ENCODE peak calls at places on chromosomes 3 and 15, in five cellular contexts. One of them, this sample, is unnamed.

GRCh38 chr15:52103217-52104207 is 9.1 kb downstream of the BCL2L10 start:
- DNase-seq in stomach: no peak
- DNase-seq in GM12865: peak
- DNase-seq in activated naive CD4-positive, alpha-beta T cell treated with anti-CD3 and anti-CD28 coated beads, Interleukin-2, amount 10 ng/mL, durations not matched to agents 7 days and 5 days: no peak
- DNase-seq in PC-9: peak
- DNase-seq in this sample: peak

GRCh38 chr15:23038741-23039150 is 623 bp downstream of the TUBGCP5 start:
- DNase-seq in activated naive CD4-positive, alpha-beta T cell treated with anti-CD3 and anti-CD28 coated beads, Interleukin-2, amount 10 ng/mL, durations not matched to agents 7 days and 5 days: no peak
- DNase-seq in stomach: no peak
- DNase-seq in PC-9: peak
- DNase-seq in GM12865: no peak
- DNase-seq in this sample: no peak

GRCh38 chr3:147414369-147415135 is 5.4 kb downstream of the ZIC1 start:
- DNase-seq in stomach: no peak
- DNase-seq in PC-9: no peak
- DNase-seq in GM12865: no peak
- DNase-seq in activated naive CD4-positive, alpha-beta T cell treated with anti-CD3 and anti-CD28 coated beads, Interleukin-2, amount 10 ng/mL, durations not matched to agents 7 days and 5 days: no peak
- DNase-seq in this sample: no peak

GRCh38 chr3:141243295-141243707 is 11.7 kb downstream of the PXYLP1 start:
- DNase-seq in stomach: no peak
- DNase-seq in PC-9: no peak
- DNase-seq in GM12865: no peak
- DNase-seq in activated naive CD4-positive, alpha-beta T cell treated with anti-CD3 and anti-CD28 coated beads, Interleukin-2, amount 10 ng/mL, durations not matched to agents 7 days and 5 days: peak
- DNase-seq in this sample: no peak

GRCh38 chr15:48811325-48811938 is 563 bp upstream of the CEP152 start:
- DNase-seq in GM12865: no peak
- DNase-seq in PC-9: no peak
- DNase-seq in stomach: no peak
- DNase-seq in activated naive CD4-positive, alpha-beta T cell treated with anti-CD3 and anti-CD28 coated beads, Interleukin-2, amount 10 ng/mL, durations not matched to agents 7 days and 5 days: peak
- DNase-seq in this sample: no peak

GRCh38 chr3:190345878-190346277 is 23.6 kb upstream of the CLDN1 start:
- DNase-seq in PC-9: no peak
- DNase-seq in GM12865: no peak
- DNase-seq in stomach: no peak
- DNase-seq in activated naive CD4-positive, alpha-beta T cell treated with anti-CD3 and anti-CD28 coated beads, Interleukin-2, amount 10 ng/mL, durations not matched to agents 7 days and 5 days: no peak
- DNase-seq in this sample: no peak

GRCh38 chr15:31383150-31383549 is 56.5 kb downstream of the KLF13 start:
- DNase-seq in GM12865: no peak
- DNase-seq in activated naive CD4-positive, alpha-beta T cell treated with anti-CD3 and anti-CD28 coated beads, Interleukin-2, amount 10 ng/mL, durations not matched to agents 7 days and 5 days: no peak
- DNase-seq in PC-9: no peak
- DNase-seq in stomach: no peak
- DNase-seq in this sample: no peak

GRCh38 chr15:67799801-67800205 is 25.5 kb upstream of the SKOR1 start:
- DNase-seq in GM12865: no peak
- DNase-seq in stomach: no peak
- DNase-seq in PC-9: no peak
- DNase-seq in activated naive CD4-positive, alpha-beta T cell treated with anti-CD3 and anti-CD28 coated beads, Interleukin-2, amount 10 ng/mL, durations not matched to agents 7 days and 5 days: no peak
- DNase-seq in this sample: no peak

GRCh38 chr15:62868507-62868906 is 174.0 kb upstream of the TPM1 start:
- DNase-seq in activated naive CD4-positive, alpha-beta T cell treated with anti-CD3 and anti-CD28 coated beads, Interleukin-2, amount 10 ng/mL, durations not matched to agents 7 days and 5 days: no peak
- DNase-seq in GM12865: no peak
- DNase-seq in PC-9: no peak
- DNase-seq in stomach: no peak
- DNase-seq in this sample: no peak

GRCh38 chr3:140013220-140013619 is 78.2 kb downstream of the CLSTN2 start:
- DNase-seq in activated naive CD4-positive, alpha-beta T cell treated with anti-CD3 and anti-CD28 coated beads, Interleukin-2, amount 10 ng/mL, durations not matched to agents 7 days and 5 days: no peak
- DNase-seq in stomach: no peak
- DNase-seq in GM12865: no peak
- DNase-seq in PC-9: no peak
- DNase-seq in this sample: no peak

GRCh38 chr15:52090193-52090592 is 22.4 kb downstream of the BCL2L10 start:
- DNase-seq in stomach: no peak
- DNase-seq in PC-9: no peak
- DNase-seq in activated naive CD4-positive, alpha-beta T cell treated with anti-CD3 and anti-CD28 coated beads, Interleukin-2, amount 10 ng/mL, durations not matched to agents 7 days and 5 days: no peak
- DNase-seq in GM12865: no peak
- DNase-seq in this sample: no peak

GRCh38 chr15:40279437-40280141 is 3.3 kb downstream of the ANKRD63 start:
- DNase-seq in PC-9: peak
- DNase-seq in activated naive CD4-positive, alpha-beta T cell treated with anti-CD3 and anti-CD28 coated beads, Interleukin-2, amount 10 ng/mL, durations not matched to agents 7 days and 5 days: peak
- DNase-seq in GM12865: peak
- DNase-seq in stomach: peak
- DNase-seq in this sample: no peak

GRCh38 chr3:5016218-5017161 is 37.3 kb downstream of the BHLHE40 start:
- DNase-seq in stomach: peak
- DNase-seq in GM12865: peak
- DNase-seq in PC-9: peak
- DNase-seq in activated naive CD4-positive, alpha-beta T cell treated with anti-CD3 and anti-CD28 coated beads, Interleukin-2, amount 10 ng/mL, durations not matched to agents 7 days and 5 days: peak
- DNase-seq in this sample: no peak

GRCh38 chr15:77030042-77030927 is 35.4 kb downstream of the PSTPIP1 start:
- DNase-seq in stomach: peak
- DNase-seq in GM12865: no peak
- DNase-seq in activated naive CD4-positive, alpha-beta T cell treated with anti-CD3 and anti-CD28 coated beads, Interleukin-2, amount 10 ng/mL, durations not matched to agents 7 days and 5 days: peak
- DNase-seq in PC-9: no peak
- DNase-seq in this sample: no peak

GRCh38 chr3:24161841-24162240 is 216.8 kb downstream of the NR1D2 start:
- DNase-seq in stomach: no peak
- DNase-seq in GM12865: no peak
- DNase-seq in PC-9: no peak
- DNase-seq in activated naive CD4-positive, alpha-beta T cell treated with anti-CD3 and anti-CD28 coated beads, Interleukin-2, amount 10 ng/mL, durations not matched to agents 7 days and 5 days: no peak
- DNase-seq in this sample: no peak

GRCh38 chr3:120348065-120348980 is 831 bp downstream of the LRRC58 start:
- DNase-seq in stomach: no peak
- DNase-seq in GM12865: peak
- DNase-seq in activated naive CD4-positive, alpha-beta T cell treated with anti-CD3 and anti-CD28 coated beads, Interleukin-2, amount 10 ng/mL, durations not matched to agents 7 days and 5 days: peak
- DNase-seq in PC-9: no peak
- DNase-seq in this sample: peak

GRCh38 chr3:49867871-49868321 is 1.8 kb downstream of the CAMKV start:
- DNase-seq in PC-9: no peak
- DNase-seq in GM12865: peak
- DNase-seq in stomach: no peak
- DNase-seq in activated naive CD4-positive, alpha-beta T cell treated with anti-CD3 and anti-CD28 coated beads, Interleukin-2, amount 10 ng/mL, durations not matched to agents 7 days and 5 days: peak
- DNase-seq in this sample: peak

This sample was measured in astrocyte of the cerebellum.